ENCODE peak calls at places on chromosome 2, in six cellular contexts. T is IMR-90, J is H9, N is mesenchymal stem cell, Z is H1, V is trophoblast cell. B is an unnamed sample.

GRCh38 chr2:68122680-68122964 is 35.1 kb upstream of the PNO1 start:
- DNase-seq in T (no peak), J (no peak), N (no peak), Z (no peak), V (no peak), B (no peak)

GRCh38 chr2:101089419-101089818 is 61.8 kb downstream of the TBC1D8 start:
- DNase-seq in T (no peak), J (no peak), N (no peak), Z (no peak), V (peak; percentile 56), B (no peak)

GRCh38 chr2:161418715-161419337 is 2.7 kb downstream of the TBR1 start:
- DNase-seq in T (peak; percentile 10), J (peak; percentile 73), N (peak; percentile 53), Z (no peak), V (peak; percentile 50), B (peak; percentile 59)

GRCh38 chr2:73079636-73080035 is 8.1 kb upstream of the SFXN5 start:
- DNase-seq in T (no peak), J (no peak), N (no peak), Z (no peak), V (no peak), B (no peak)

GRCh38 chr2:158391876-158392275 is 64.7 kb downstream of the CCDC148 start:
- DNase-seq in T (peak; percentile 16), J (no peak), N (no peak), Z (no peak), V (no peak), B (no peak)

GRCh38 chr2:38648107-38648761 is 17.7 kb upstream of the GALM start:
- DNase-seq in T (peak; percentile 22), J (no peak), N (no peak), Z (no peak), V (peak; percentile 91), B (no peak)

GRCh38 chr2:206531996-206532543 is 88.7 kb downstream of the ADAM23 start:
- DNase-seq in T (peak; percentile 29), J (no peak), N (peak; percentile 38), Z (no peak), V (no peak), B (no peak)

GRCh38 chr2:218645126-218645525 is 14.3 kb downstream of the ZNF142 start:
- DNase-seq in T (peak; percentile 62), J (no peak), N (no peak), Z (no peak), V (no peak), B (no peak)

GRCh38 chr2:124978597-124978996 is 953.5 kb downstream of the CNTNAP5 start:
- DNase-seq in T (no peak), J (no peak), N (peak; percentile 34), Z (no peak), V (no peak), B (no peak)

GRCh38 chr2:49003206-49003605 is 151.1 kb downstream of the FSHR start:
- DNase-seq in T (no peak), J (no peak), N (peak; percentile 36), Z (no peak), V (no peak), B (no peak)

GRCh38 chr2:227876536-227876882 is 5.1 kb downstream of the DAW1 start:
- DNase-seq in T (peak; percentile 28), J (no peak), N (no peak), Z (no peak), V (no peak), B (no peak)

GRCh38 chr2:128420776-128421175 is 102.1 kb upstream of the HS6ST1 start:
- DNase-seq in T (no peak), J (no peak), N (no peak), Z (no peak), V (no peak), B (no peak)

GRCh38 chr2:128421286-128421685 is 102.6 kb upstream of the HS6ST1 start:
- DNase-seq in T (no peak), J (peak; percentile 16), N (no peak), Z (no peak), V (no peak), B (no peak)

GRCh38 chr2:128422571-128422970 is 103.9 kb upstream of the HS6ST1 start:
- DNase-seq in T (peak; percentile 88), J (peak; percentile 4), N (peak; percentile 44), Z (no peak), V (peak; percentile 95), B (no peak)

GRCh38 chr2:128420131-128420530 is 101.5 kb upstream of the HS6ST1 start:
- DNase-seq in T (no peak), J (no peak), N (no peak), Z (no peak), V (no peak), B (no peak)

GRCh38 chr2:128421861-128422311 is 103.2 kb upstream of the HS6ST1 start:
- DNase-seq in T (no peak), J (peak; percentile 20), N (no peak), Z (no peak), V (peak; percentile 90), B (no peak)
- H2AK5ac ChIP-seq in T (peak overlapping the region; percentile 93), J (no peak overlapping the region), N (no peak overlapping the region), Z (no peak overlapping the region), V (no peak overlapping the region), B (no peak overlapping the region)

GRCh38 chr2:42504364-42505230 is 10.8 kb upstream of the KCNG3 start:
- DNase-seq in T (no peak), J (no peak), N (no peak), Z (no peak), V (no peak), B (no peak)
- H4K91ac ChIP-seq in T (no peak overlapping the region), J (no peak overlapping the region), N (no peak overlapping the region), Z (no peak overlapping the region), V (no peak overlapping the region), B (no peak overlapping the region)

GRCh38 chr2:20539133-20539719 is 92.4 kb downstream of the RHOB start:
- DNase-seq in T (no peak), J (no peak), N (peak; percentile 34), Z (no peak), V (no peak), B (no peak)
- H2AK5ac ChIP-seq in T (peak overlapping the region; percentile 11), J (no peak overlapping the region), N (peak overlapping the region; percentile 42), Z (no peak overlapping the region), V (peak overlapping the region; percentile 82), B (no peak overlapping the region)

GRCh38 chr2:156132941-156133340 is 199.6 kb downstream of the NR4A2 start:
- DNase-seq in T (no peak), J (no peak), N (no peak), Z (no peak), V (peak; percentile 87), B (no peak)

GRCh38 chr2:156136566-156136965 is 196.0 kb downstream of the NR4A2 start:
- DNase-seq in T (no peak), J (no peak), N (no peak), Z (no peak), V (no peak), B (no peak)

GRCh38 chr2:156129227-156129626 is 203.3 kb downstream of the NR4A2 start:
- DNase-seq in T (no peak), J (no peak), N (no peak), Z (no peak), V (no peak), B (no peak)

GRCh38 chr2:156132130-156132529 is 200.4 kb downstream of the NR4A2 start:
- DNase-seq in T (no peak), J (no peak), N (no peak), Z (no peak), V (no peak), B (no peak)
- H4K91ac ChIP-seq in T (no peak overlapping the region), J (no peak overlapping the region), N (no peak overlapping the region), Z (no peak overlapping the region), V (no peak overlapping the region), B (no peak overlapping the region)

GRCh38 chr2:96882230-96882629 is 12.3 kb upstream of the SEMA4C start:
- DNase-seq in T (no peak), J (peak; percentile 65), N (no peak), Z (no peak), V (peak; percentile 41), B (no peak)
- H2AK5ac ChIP-seq in T (no peak overlapping the region), J (no peak overlapping the region), N (no peak overlapping the region), Z (peak overlapping the region; percentile 91), V (peak overlapping the region; percentile 37), B (peak overlapping the region; percentile 95)

GRCh38 chr2:61787941-61788340 is 65.9 kb downstream of the FAM161A start:
- DNase-seq in T (no peak), J (no peak), N (no peak), Z (no peak), V (no peak), B (no peak)
- H4K91ac ChIP-seq in T (no peak overlapping the region), J (no peak overlapping the region), N (no peak overlapping the region), Z (no peak overlapping the region), V (no peak overlapping the region), B (no peak overlapping the region)

GRCh38 chr2:23904692-23905091 is 22.2 kb downstream of the ATAD2B start:
- DNase-seq in T (peak; percentile 76), J (no peak), N (peak; percentile 70), Z (no peak), V (peak; percentile 33), B (no peak)
- H2AK5ac ChIP-seq in T (no peak overlapping the region), J (no peak overlapping the region), N (no peak overlapping the region), Z (no peak overlapping the region), V (no peak overlapping the region), B (no peak overlapping the region)

GRCh38 chr2:777546-777945 is 100.3 kb upstream of the TMEM18 start:
- DNase-seq in T (no peak), J (no peak), N (no peak), Z (no peak), V (no peak), B (no peak)
- H4K91ac ChIP-seq in T (no peak overlapping the region), J (no peak overlapping the region), N (no peak overlapping the region), Z (no peak overlapping the region), V (no peak overlapping the region), B (no peak overlapping the region)

GRCh38 chr2:201928363-201928762 is 105.3 kb upstream of the FZD7 start:
- DNase-seq in T (no peak), J (no peak), N (no peak), Z (no peak), V (no peak), B (no peak)
- H2AK5ac ChIP-seq in T (no peak overlapping the region), J (no peak overlapping the region), N (no peak overlapping the region), Z (no peak overlapping the region), V (no peak overlapping the region), B (no peak overlapping the region)

GRCh38 chr2:20698916-20699613 is 32.1 kb downstream of the GDF7 start:
- DNase-seq in T (no peak), J (no peak), N (no peak), Z (no peak), V (no peak), B (no peak)
- H4K91ac ChIP-seq in T (no peak overlapping the region), J (no peak overlapping the region), N (no peak overlapping the region), Z (no peak overlapping the region), V (no peak overlapping the region), B (no peak overlapping the region)

B was measured in neuronal stem cell.